ENCODE peak calls at places on chromosomes 1 and 21, in seven cellular contexts. One of them, this sample, is unnamed.

GRCh38 chr21:45382698-45383000 is 22.3 kb upstream of the COL18A1 start:
- DNase-seq in sigmoid colon: no peak
- DNase-seq in mammary epithelial cell: no peak
- DNase-seq in A549: no peak
- DNase-seq in body of pancreas: no peak
- DNase-seq in hepatocyte: no peak
- DNase-seq in astrocyte: no peak
- DNase-seq in this sample: no peak

GRCh38 chr21:41817228-41817627 is 50.4 kb upstream of the RIPK4 start:
- DNase-seq in hepatocyte: peak
- DNase-seq in mammary epithelial cell: peak
- DNase-seq in sigmoid colon: peak
- DNase-seq in A549: peak
- DNase-seq in astrocyte: peak
- DNase-seq in body of pancreas: peak
- DNase-seq in this sample: peak

GRCh38 chr1:55428944-55429931 is 214.1 kb upstream of the USP24 start:
- DNase-seq in hepatocyte: peak
- DNase-seq in A549: peak
- DNase-seq in astrocyte: peak
- DNase-seq in sigmoid colon: peak
- DNase-seq in mammary epithelial cell: peak
- DNase-seq in body of pancreas: peak
- DNase-seq in this sample: peak

GRCh38 chr1:30407030-30407861 is 316.1 kb downstream of the MATN1 start:
- DNase-seq in A549: no peak
- DNase-seq in body of pancreas: no peak
- DNase-seq in mammary epithelial cell: no peak
- DNase-seq in sigmoid colon: peak
- DNase-seq in astrocyte: peak
- DNase-seq in hepatocyte: no peak
- DNase-seq in this sample: no peak

GRCh38 chr1:106675558-106675957 is 380.9 kb upstream of the PRMT6 start:
- DNase-seq in sigmoid colon: no peak
- DNase-seq in mammary epithelial cell: no peak
- DNase-seq in A549: no peak
- DNase-seq in hepatocyte: no peak
- DNase-seq in astrocyte: no peak
- DNase-seq in body of pancreas: no peak
- DNase-seq in this sample: no peak

GRCh38 chr1:208084220-208084619 is 160.0 kb downstream of the PLXNA2 start:
- DNase-seq in hepatocyte: no peak
- DNase-seq in A549: no peak
- DNase-seq in astrocyte: no peak
- DNase-seq in body of pancreas: no peak
- DNase-seq in sigmoid colon: no peak
- DNase-seq in mammary epithelial cell: no peak
- DNase-seq in this sample: no peak

GRCh38 chr21:41713495-41714281 is 53.2 kb downstream of the RIPK4 start:
- DNase-seq in sigmoid colon: no peak
- DNase-seq in hepatocyte: peak
- DNase-seq in astrocyte: no peak
- DNase-seq in body of pancreas: peak
- DNase-seq in A549: no peak
- DNase-seq in mammary epithelial cell: no peak
- DNase-seq in this sample: no peak

GRCh38 chr1:59317780-59318179 is 20.9 kb downstream of the FGGY start:
- DNase-seq in hepatocyte: no peak
- DNase-seq in sigmoid colon: no peak
- DNase-seq in mammary epithelial cell: no peak
- DNase-seq in A549: no peak
- DNase-seq in astrocyte: no peak
- DNase-seq in body of pancreas: no peak
- DNase-seq in this sample: no peak

GRCh38 chr1:164735315-164736052 is 176.5 kb downstream of the PBX1 start:
- DNase-seq in A549: no peak
- DNase-seq in hepatocyte: peak
- DNase-seq in mammary epithelial cell: peak
- DNase-seq in sigmoid colon: no peak
- DNase-seq in body of pancreas: no peak
- DNase-seq in astrocyte: peak
- DNase-seq in this sample: no peak

GRCh38 chr1:63157085-63157484 is 165.3 kb upstream of the FOXD3 start:
- DNase-seq in mammary epithelial cell: no peak
- DNase-seq in sigmoid colon: no peak
- DNase-seq in body of pancreas: no peak
- DNase-seq in A549: no peak
- DNase-seq in hepatocyte: no peak
- DNase-seq in astrocyte: no peak
- DNase-seq in this sample: no peak

GRCh38 chr1:54934869-54935268 is 45.6 kb upstream of the TMEM61 start:
- DNase-seq in mammary epithelial cell: peak
- DNase-seq in hepatocyte: peak
- DNase-seq in astrocyte: peak
- DNase-seq in body of pancreas: no peak
- DNase-seq in sigmoid colon: no peak
- DNase-seq in A549: no peak
- DNase-seq in this sample: peak

GRCh38 chr1:169741666-169742394 is 8.0 kb upstream of the SELE start:
- DNase-seq in mammary epithelial cell: peak
- DNase-seq in body of pancreas: no peak
- DNase-seq in astrocyte: peak
- DNase-seq in A549: no peak
- DNase-seq in sigmoid colon: no peak
- DNase-seq in hepatocyte: peak
- DNase-seq in this sample: peak

GRCh38 chr1:207848234-207848633 is 62.7 kb downstream of the CD34 start:
- DNase-seq in body of pancreas: no peak
- DNase-seq in A549: peak
- DNase-seq in mammary epithelial cell: peak
- DNase-seq in astrocyte: peak
- DNase-seq in hepatocyte: peak
- DNase-seq in sigmoid colon: peak
- DNase-seq in this sample: peak

GRCh38 chr21:42775123-42775522 is 104.2 kb downstream of the WDR4 start:
- DNase-seq in sigmoid colon: no peak
- DNase-seq in A549: no peak
- DNase-seq in astrocyte: no peak
- DNase-seq in hepatocyte: no peak
- DNase-seq in mammary epithelial cell: no peak
- DNase-seq in body of pancreas: no peak
- DNase-seq in this sample: no peak

GRCh38 chr1:8905582-8906191 is 27.2 kb upstream of the ENO1 start:
- DNase-seq in A549: no peak
- DNase-seq in body of pancreas: no peak
- DNase-seq in mammary epithelial cell: peak
- DNase-seq in sigmoid colon: no peak
- DNase-seq in hepatocyte: peak
- DNase-seq in astrocyte: peak
- DNase-seq in this sample: peak

GRCh38 chr1:65625528-65625927 is 167.2 kb upstream of the PDE4B start:
- DNase-seq in hepatocyte: no peak
- DNase-seq in sigmoid colon: no peak
- DNase-seq in astrocyte: no peak
- DNase-seq in body of pancreas: no peak
- DNase-seq in A549: no peak
- DNase-seq in mammary epithelial cell: no peak
- DNase-seq in this sample: no peak

GRCh38 chr1:9384751-9385245 is 92.1 kb downstream of the SPSB1 start:
- DNase-seq in sigmoid colon: peak
- DNase-seq in astrocyte: no peak
- DNase-seq in mammary epithelial cell: no peak
- DNase-seq in body of pancreas: no peak
- DNase-seq in A549: no peak
- DNase-seq in hepatocyte: peak
- DNase-seq in this sample: peak

GRCh38 chr1:52599236-52599635 is 2.9 kb upstream of the GPX7 start:
- DNase-seq in mammary epithelial cell: no peak
- DNase-seq in body of pancreas: no peak
- DNase-seq in hepatocyte: no peak
- DNase-seq in A549: no peak
- DNase-seq in astrocyte: no peak
- DNase-seq in sigmoid colon: no peak
- DNase-seq in this sample: no peak

GRCh38 chr1:203462878-203463277 is 12.7 kb upstream of the PRELP start:
- DNase-seq in body of pancreas: no peak
- DNase-seq in hepatocyte: no peak
- DNase-seq in sigmoid colon: peak
- DNase-seq in astrocyte: peak
- DNase-seq in A549: no peak
- DNase-seq in mammary epithelial cell: peak
- DNase-seq in this sample: peak

GRCh38 chr1:31954607-31955283 is 16.6 kb upstream of the PTP4A2 start:
- DNase-seq in mammary epithelial cell: peak
- DNase-seq in A549: peak
- DNase-seq in astrocyte: peak
- DNase-seq in hepatocyte: peak
- DNase-seq in body of pancreas: peak
- DNase-seq in sigmoid colon: peak
- DNase-seq in this sample: peak

GRCh38 chr21:17777321-17777720 is 41.8 kb downstream of the C21orf91 start:
- DNase-seq in hepatocyte: no peak
- DNase-seq in A549: no peak
- DNase-seq in mammary epithelial cell: no peak
- DNase-seq in body of pancreas: no peak
- DNase-seq in sigmoid colon: no peak
- DNase-seq in astrocyte: peak
- DNase-seq in this sample: no peak

GRCh38 chr1:3067671-3068399 is 1.2 kb upstream of the PRDM16 start:
- DNase-seq in hepatocyte: no peak
- DNase-seq in body of pancreas: no peak
- DNase-seq in A549: no peak
- DNase-seq in mammary epithelial cell: no peak
- DNase-seq in astrocyte: no peak
- DNase-seq in sigmoid colon: peak
- DNase-seq in this sample: no peak

GRCh38 chr1:3070654-3071506 is 1.9 kb downstream of the PRDM16 start:
- DNase-seq in body of pancreas: peak
- DNase-seq in hepatocyte: peak
- DNase-seq in mammary epithelial cell: no peak
- DNase-seq in astrocyte: no peak
- DNase-seq in A549: no peak
- DNase-seq in sigmoid colon: peak
- DNase-seq in this sample: no peak

GRCh38 chr1:3068400-3069361 is at the start of gene PRDM16:
- DNase-seq in sigmoid colon: peak
- DNase-seq in astrocyte: peak
- DNase-seq in A549: peak
- DNase-seq in body of pancreas: peak
- DNase-seq in hepatocyte: peak
- DNase-seq in mammary epithelial cell: peak
- DNase-seq in this sample: peak

GRCh38 chr1:3070304-3070653 is 1.3 kb downstream of the PRDM16 start:
- DNase-seq in body of pancreas: no peak
- DNase-seq in hepatocyte: no peak
- DNase-seq in A549: no peak
- DNase-seq in astrocyte: no peak
- DNase-seq in mammary epithelial cell: no peak
- DNase-seq in sigmoid colon: no peak
- DNase-seq in this sample: no peak

GRCh38 chr1:3069491-3070303 is 694 bp downstream of the PRDM16 start:
- DNase-seq in A549: peak
- DNase-seq in astrocyte: peak
- DNase-seq in mammary epithelial cell: peak
- DNase-seq in sigmoid colon: peak
- DNase-seq in body of pancreas: peak
- DNase-seq in hepatocyte: peak
- DNase-seq in this sample: peak
- TF ChIP-seq CTCF in A549: peak
- TF ChIP-seq CTCF in astrocyte: peak
- TF ChIP-seq CTCF in mammary epithelial cell: no peak
- TF ChIP-seq CTCF in sigmoid colon: peak
- TF ChIP-seq CTCF in body of pancreas: peak
- TF ChIP-seq CTCF in hepatocyte: peak
- TF ChIP-seq CTCF in this sample: peak

GRCh38 chr1:23362218-23362713 is 7.4 kb downstream of the ZNF436 start:
- DNase-seq in body of pancreas: no peak
- DNase-seq in A549: no peak
- DNase-seq in mammary epithelial cell: no peak
- DNase-seq in hepatocyte: no peak
- DNase-seq in sigmoid colon: no peak
- DNase-seq in astrocyte: no peak
- DNase-seq in this sample: no peak

GRCh38 chr1:23356451-23356850 is 12.4 kb upstream of the HNRNPR start:
- DNase-seq in A549: no peak
- DNase-seq in body of pancreas: no peak
- DNase-seq in mammary epithelial cell: no peak
- DNase-seq in sigmoid colon: no peak
- DNase-seq in astrocyte: no peak
- DNase-seq in hepatocyte: no peak
- DNase-seq in this sample: no peak

GRCh38 chr1:23354260-23354659 is 10.2 kb upstream of the HNRNPR start:
- DNase-seq in sigmoid colon: no peak
- DNase-seq in astrocyte: no peak
- DNase-seq in mammary epithelial cell: no peak
- DNase-seq in hepatocyte: no peak
- DNase-seq in body of pancreas: no peak
- DNase-seq in A549: no peak
- DNase-seq in this sample: no peak

GRCh38 chr1:23358310-23358709 is 11.3 kb downstream of the ZNF436 start:
- DNase-seq in A549: no peak
- DNase-seq in hepatocyte: no peak
- DNase-seq in body of pancreas: no peak
- DNase-seq in astrocyte: no peak
- DNase-seq in mammary epithelial cell: no peak
- DNase-seq in sigmoid colon: no peak
- DNase-seq in this sample: no peak

GRCh38 chr1:23357112-23357908 is 12.3 kb downstream of the ZNF436 start:
- DNase-seq in mammary epithelial cell: no peak
- DNase-seq in A549: no peak
- DNase-seq in astrocyte: no peak
- DNase-seq in body of pancreas: no peak
- DNase-seq in hepatocyte: no peak
- DNase-seq in sigmoid colon: no peak
- DNase-seq in this sample: no peak
- H3K4me3 ChIP-seq in mammary epithelial cell: no peak
- H3K4me3 ChIP-seq in A549: no peak
- H3K4me3 ChIP-seq in astrocyte: no peak
- H3K4me3 ChIP-seq in body of pancreas: no peak
- H3K4me3 ChIP-seq in hepatocyte: no peak
- H3K4me3 ChIP-seq in sigmoid colon: no peak
- H3K4me3 ChIP-seq in this sample: no peak

GRCh38 chr1:119827010-119827409 is 15.8 kb upstream of the REG4 start:
- DNase-seq in A549: peak
- DNase-seq in sigmoid colon: no peak
- DNase-seq in hepatocyte: no peak
- DNase-seq in astrocyte: no peak
- DNase-seq in body of pancreas: no peak
- DNase-seq in mammary epithelial cell: no peak
- DNase-seq in this sample: no peak
- TF ChIP-seq CTCF in A549: no peak
- TF ChIP-seq CTCF in sigmoid colon: no peak
- TF ChIP-seq CTCF in hepatocyte: no peak
- TF ChIP-seq CTCF in astrocyte: peak
- TF ChIP-seq CTCF in body of pancreas: no peak
- TF ChIP-seq CTCF in mammary epithelial cell: peak
- TF ChIP-seq CTCF in this sample: peak

DNA sequence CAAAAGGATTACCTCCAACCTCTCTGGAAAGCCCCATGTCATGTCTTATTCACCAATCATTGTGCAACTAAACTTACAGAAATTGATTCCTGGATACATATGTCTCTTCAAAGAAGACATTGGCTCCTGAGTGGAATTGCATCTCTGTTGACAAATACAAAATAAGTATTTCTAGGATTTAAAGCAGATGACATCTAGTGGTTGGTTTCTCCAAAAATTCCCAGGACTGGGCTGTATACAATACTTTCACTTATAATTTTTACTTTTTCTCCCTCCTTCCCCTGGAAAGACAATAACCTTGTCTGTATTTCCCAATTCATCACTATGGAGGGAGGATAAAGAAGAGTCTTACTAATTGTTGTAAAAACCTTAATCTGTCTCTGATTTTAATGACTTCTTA is 1347.4 kb downstream of the NCAM2 start:
- DNase-seq in body of pancreas: no peak
- DNase-seq in sigmoid colon: no peak
- DNase-seq in mammary epithelial cell: no peak
- DNase-seq in hepatocyte: no peak
- DNase-seq in A549: no peak
- DNase-seq in astrocyte: no peak
- DNase-seq in this sample: no peak
- H3K4me3 ChIP-seq in body of pancreas: no peak
- H3K4me3 ChIP-seq in sigmoid colon: no peak
- H3K4me3 ChIP-seq in mammary epithelial cell: no peak
- H3K4me3 ChIP-seq in hepatocyte: no peak
- H3K4me3 ChIP-seq in A549: no peak
- H3K4me3 ChIP-seq in astrocyte: no peak
- H3K4me3 ChIP-seq in this sample: no peak